ENCODE peak calls at places on chromosomes 13 and 19, in six cellular contexts. W is effector CD4-positive, alpha-beta T cell; O is NCI-H345; J is activated CD8-positive, alpha-beta memory T cell treated with anti-CD3 and anti-CD28 coated beads for 1 hour; U is HS-5; B is naive B cell. I is an unnamed sample.

GRCh38 chr19:2333807-2334211 is 5.3 kb downstream of the SPPL2B start:
- DNase-seq in W (no peak), O (no peak), J (no peak), U (no peak), B (no peak), I (no peak)

GRCh38 chr13:100273138-100273537 is 184.2 kb downstream of the PCCA start:
- DNase-seq in W (no peak), O (no peak), J (no peak), U (no peak), B (no peak), I (no peak)

GRCh38 chr13:73672492-73672891 is 461.7 kb downstream of the KLF12 start:
- DNase-seq in W (no peak), O (peak; percentile 51), J (no peak), U (no peak), B (no peak), I (no peak)

GRCh38 chr13:104534847-104535246 is 1468.6 kb upstream of the SLC10A2 start:
- DNase-seq in W (no peak), O (no peak), J (no peak), U (no peak), B (no peak), I (no peak)

GRCh38 chr13:44380404-44381165 is 7.0 kb downstream of the SERP2 start:
- DNase-seq in W (no peak), O (no peak), J (no peak), U (no peak), B (no peak), I (no peak)

GRCh38 chr13:112066624-112067004 is 335 bp upstream of the SOX1 start:
- DNase-seq in W (peak; percentile 14), O (peak; percentile 98), J (peak; percentile 24), U (no peak), B (peak; percentile 40), I (peak; percentile 99)

GRCh38 chr13:84211048-84211447 is 328.8 kb upstream of the SLITRK1 start:
- DNase-seq in W (no peak), O (no peak), J (no peak), U (no peak), B (no peak), I (no peak)

GRCh38 chr13:110726726-110727125 is 13.2 kb downstream of the ING1 start:
- DNase-seq in W (peak; percentile 28), O (no peak), J (peak; percentile 22), U (no peak), B (no peak), I (no peak)

GRCh38 chr19:4534836-4535658 is at the start of gene PLIN5:
- DNase-seq in W (no peak), O (peak; percentile 76), J (peak; percentile 19), U (no peak), B (peak; percentile 39), I (peak; percentile 89)